ENCODE peak calls at places on chromosomes 5 and 9, in five cellular contexts. X is neural progenitor cell, U is GM23338, L is heart right ventricle, C is cardiac fibroblast. A is an unnamed sample.

GRCh38 chr9:71643330-71643729 is 125.0 kb downstream of the CEMIP2 start:
- DNase-seq in X (no peak), U (no peak), L (no peak), C (no peak), A (no peak)

GRCh38 chr5:16456103-16456832 is 9.3 kb downstream of the ZNF622 start:
- DNase-seq in X (peak; percentile 83), U (peak; percentile 89), L (no peak), C (peak; percentile 91), A (peak; percentile 74)

GRCh38 chr5:1123418-1124147 is 11.7 kb upstream of the SLC12A7 start:
- DNase-seq in X (no peak), U (no peak), L (no peak), C (no peak), A (no peak)

GRCh38 chr9:124242331-124243194 is 15.2 kb upstream of the NEK6 start:
- DNase-seq in X (peak; percentile 85), U (peak; percentile 79), L (no peak), C (peak; percentile 38), A (no peak)

GRCh38 chr5:169629847-169630548 is 7.1 kb upstream of the DOCK2 start:
- DNase-seq in X (no peak), U (no peak), L (no peak), C (peak; percentile 90), A (peak; percentile 62)

GRCh38 chr9:72911247-72911775 is 41.5 kb downstream of the ALDH1A1 start:
- DNase-seq in X (no peak), U (no peak), L (no peak), C (no peak), A (no peak)

GRCh38 chr5:84437673-84438315 is 53.1 kb upstream of the EDIL3 start:
- DNase-seq in X (no peak), U (no peak), L (no peak), C (peak; percentile 83), A (no peak)

GRCh38 chr5:119470851-119471451 is 18.7 kb downstream of the HSD17B4 start:
- DNase-seq in X (peak; percentile 40), U (peak; percentile 56), L (no peak), C (peak; percentile 64), A (no peak)

GRCh38 chr5:31471040-31471439 is 60.9 kb downstream of the DROSHA start:
- DNase-seq in X (no peak), U (no peak), L (no peak), C (no peak), A (no peak)

GRCh38 chr5:169702726-169703481 is 65.8 kb downstream of the DOCK2 start:
- DNase-seq in X (peak; percentile 46), U (no peak), L (no peak), C (peak; percentile 66), A (no peak)

GRCh38 chr9:104743377-104743985 is 4.0 kb upstream of the NIPSNAP3A start:
- DNase-seq in X (peak; percentile 54), U (peak; percentile 67), L (no peak), C (peak; percentile 84), A (no peak)

GRCh38 chr9:96448546-96449170 is 1.3 kb upstream of the HABP4 start:
- DNase-seq in X (no peak), U (no peak), L (no peak), C (no peak), A (no peak)

GRCh38 chr5:132059696-132060500 is 557 bp upstream of the IL3 start:
- DNase-seq in X (no peak), U (no peak), L (no peak), C (no peak), A (no peak)

GRCh38 chr9:34990908-34991832 is 1.6 kb downstream of the DNAJB5 start:
- DNase-seq in X (peak; percentile 17), U (peak; percentile 57), L (no peak), C (no peak), A (no peak)

GRCh38 chr9:6545017-6545691 is 100.4 kb downstream of the GLDC start:
- DNase-seq in X (no peak), U (no peak), L (no peak), C (peak; percentile 57), A (no peak)

GRCh38 chr5:72314571-72315172 is 5.4 kb downstream of the MRPS27 start:
- DNase-seq in X (no peak), U (peak; percentile 37), L (no peak), C (peak; percentile 76), A (no peak)

GRCh38 chr9:75599249-75599648 is 291.2 kb upstream of the PCSK5 start:
- DNase-seq in X (no peak), U (no peak), L (no peak), C (no peak), A (no peak)

GRCh38 chr5:12985142-12985541 is 959.3 kb downstream of the DNAH5 start:
- DNase-seq in X (no peak), U (no peak), L (no peak), C (no peak), A (no peak)

GRCh38 chr9:72791436-72791835 is 161.4 kb downstream of the ALDH1A1 start:
- DNase-seq in X (no peak), U (no peak), L (no peak), C (no peak), A (no peak)

GRCh38 chr9:134663753-134664415 is 22.3 kb downstream of the COL5A1 start:
- DNase-seq in X (no peak), U (no peak), L (no peak), C (no peak), A (no peak)

GRCh38 chr9:110148384-110148783 is 59.6 kb downstream of the C9orf152 start:
- DNase-seq in X (no peak), U (no peak), L (no peak), C (peak; percentile 50), A (no peak)

GRCh38 chr9:107890921-107891465 is 401.4 kb upstream of the KLF4 start:
- DNase-seq in X (no peak), U (no peak), L (no peak), C (peak; percentile 39), A (peak; percentile 74)

GRCh38 chr5:77390795-77391194 is 101.3 kb downstream of the WDR41 start:
- DNase-seq in X (no peak), U (no peak), L (no peak), C (peak; percentile 69), A (peak; percentile 71)

GRCh38 chr9:69945671-69946141 is 97.9 kb upstream of the MAMDC2 start:
- DNase-seq in X (no peak), U (no peak), L (peak; percentile 15), C (peak; percentile 80), A (no peak)

DNA sequence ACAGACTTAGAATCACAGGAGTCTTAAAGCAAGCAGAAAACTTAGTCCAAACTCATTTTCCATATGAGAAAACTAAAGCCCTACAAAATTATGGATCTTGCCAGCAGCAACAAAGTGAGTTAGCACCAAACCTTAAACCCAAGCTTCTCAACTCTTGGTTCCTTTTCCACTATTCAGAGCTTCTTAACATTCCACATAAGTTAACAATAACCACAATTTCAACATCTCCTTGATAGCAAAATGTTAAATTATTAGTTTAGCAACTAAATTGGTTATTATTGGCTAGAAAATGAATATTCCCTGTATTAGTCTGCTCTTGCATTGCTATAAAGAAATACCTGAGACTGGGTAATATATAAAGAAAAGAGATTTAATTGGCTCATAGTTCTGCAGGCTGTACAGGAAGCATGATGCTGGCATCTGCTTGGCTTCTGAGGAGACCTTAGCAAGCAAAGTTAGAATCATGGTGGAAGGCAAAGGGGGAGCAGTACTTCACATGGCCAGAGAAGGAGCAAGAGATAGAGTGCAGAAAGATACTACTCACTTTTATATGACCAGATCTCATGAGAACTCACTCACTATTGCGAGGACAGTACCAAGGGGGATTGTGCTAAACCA is 26.2 kb upstream of the ARSB start:
- DNase-seq in X (no peak), U (peak; percentile 7), L (no peak), C (peak; percentile 83), A (no peak)
- TF ChIP-seq CTCF in X (no peak), U (no peak), L (no peak), C (peak; percentile 45), A (peak; percentile 11)

GRCh38 chr5:96869372-96869641 is 7.0 kb upstream of the ERAP2 start:
- DNase-seq in X (no peak), U (no peak), L (no peak), C (no peak), A (no peak)

GRCh38 chr5:96871022-96871388 is 5.3 kb upstream of the ERAP2 start:
- DNase-seq in X (peak; percentile 39), U (peak; percentile 38), L (no peak), C (no peak), A (no peak)

GRCh38 chr5:96870094-96871021 is 5.9 kb upstream of the ERAP2 start:
- DNase-seq in X (no peak), U (no peak), L (no peak), C (no peak), A (no peak)

GRCh38 chr5:96873469-96873868 is 2.8 kb upstream of the ERAP2 start:
- DNase-seq in X (no peak), U (no peak), L (no peak), C (no peak), A (no peak)

DNA sequence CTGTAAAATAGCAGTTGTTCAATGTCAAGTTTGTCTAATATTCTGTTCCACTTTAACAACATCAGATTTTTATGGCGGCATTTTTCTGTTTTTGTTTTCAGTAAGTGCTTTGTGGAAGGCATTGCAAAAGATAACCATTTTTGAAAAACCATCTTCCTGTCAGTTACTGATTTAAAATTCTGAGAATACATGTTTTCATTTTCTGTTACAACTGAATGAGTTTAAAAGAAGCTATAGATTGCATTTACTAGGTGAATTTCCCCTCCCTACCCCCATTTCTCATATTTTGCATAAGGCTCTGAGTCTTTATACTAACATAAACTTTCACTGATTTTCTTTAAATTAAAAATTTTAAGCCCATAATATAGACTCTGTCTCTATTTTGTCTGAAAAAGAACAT is 4.6 kb upstream of the ERAP2 start:
- DNase-seq in X (no peak), U (no peak), L (no peak), C (no peak), A (no peak)
- H3K4me3 ChIP-seq in X (no peak overlapping the region), U (no peak overlapping the region), L (no peak overlapping the region), C (no peak overlapping the region), A (no peak overlapping the region)

GRCh38 chr5:30040483-30041116 is 1152.9 kb upstream of the CDH6 start:
- DNase-seq in X (peak; percentile 75), U (peak; percentile 87), L (no peak), C (peak; percentile 75), A (peak; percentile 18)
- TF ChIP-seq CTCF in X (peak; percentile 89), U (peak; percentile 95), L (peak; percentile 42), C (peak; percentile 63), A (peak; percentile 88)

DNA sequence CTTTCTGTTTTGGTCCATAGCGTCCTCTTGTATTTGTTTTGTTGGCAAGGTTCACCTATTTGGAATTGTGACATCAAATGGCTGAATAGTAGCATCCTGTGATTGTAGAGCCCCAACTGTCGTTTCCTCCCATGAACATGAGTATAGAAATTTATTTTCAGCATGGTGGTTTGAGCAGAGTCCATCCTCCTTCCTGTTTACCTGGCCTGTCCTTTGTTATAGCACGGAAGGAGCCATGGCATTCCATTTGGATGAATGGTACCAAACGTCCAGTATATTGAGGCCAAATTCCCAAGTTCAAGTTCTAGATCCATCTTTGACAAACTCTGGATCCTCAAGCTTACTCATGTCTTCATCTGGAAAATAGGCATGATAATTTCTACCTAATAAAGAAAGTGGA is 16.8 kb downstream of the RASGRF2 start:
- DNase-seq in X (no peak), U (no peak), L (no peak), C (peak; percentile 25), A (no peak)
- H3K4me3 ChIP-seq in X (no peak overlapping the region), U (no peak overlapping the region), L (no peak overlapping the region), C (no peak overlapping the region), A (no peak overlapping the region)

GRCh38 chr5:134554319-134555222 is 29.1 kb downstream of the JADE2 start:
- DNase-seq in X (no peak), U (peak; percentile 33), L (peak; percentile 72), C (peak; percentile 87), A (no peak)
- TF ChIP-seq CTCF in X (peak; percentile 6), U (no peak), L (no peak), C (peak; percentile 10), A (no peak)

A was measured in epithelial cell of proximal tubule.